ENCODE peak calls at places on chromosomes 2 and 18, in seven cellular contexts. One of them, this sample, is unnamed.

GRCh38 chr2:105848367-105848766 is 103.7 kb downstream of the NCK2 start:
- DNase-seq in gastrocnemius medialis: no peak
- DNase-seq in prostate gland: no peak
- DNase-seq in Peyer's patch: no peak
- DNase-seq in heart left ventricle: no peak
- DNase-seq in spleen: no peak
- DNase-seq in HCT116: no peak
- DNase-seq in this sample: no peak

GRCh38 chr2:163469561-163469962 is 266.2 kb downstream of the FIGN start:
- DNase-seq in Peyer's patch: no peak
- DNase-seq in prostate gland: no peak
- DNase-seq in heart left ventricle: no peak
- DNase-seq in spleen: no peak
- DNase-seq in gastrocnemius medialis: no peak
- DNase-seq in HCT116: no peak
- DNase-seq in this sample: no peak

GRCh38 chr2:100935372-100935752 is 66.7 kb upstream of the RPL31 start:
- DNase-seq in prostate gland: no peak
- DNase-seq in Peyer's patch: no peak
- DNase-seq in heart left ventricle: no peak
- DNase-seq in spleen: no peak
- DNase-seq in HCT116: no peak
- DNase-seq in gastrocnemius medialis: no peak
- DNase-seq in this sample: no peak

GRCh38 chr2:85797263-85797660 is 43.5 kb downstream of the ATOH8 start:
- DNase-seq in HCT116: no peak
- DNase-seq in gastrocnemius medialis: no peak
- DNase-seq in spleen: no peak
- DNase-seq in heart left ventricle: no peak
- DNase-seq in prostate gland: no peak
- DNase-seq in Peyer's patch: no peak
- DNase-seq in this sample: no peak

GRCh38 chr2:108919571-108920373 is 69.2 kb downstream of the EDAR start:
- DNase-seq in prostate gland: no peak
- DNase-seq in gastrocnemius medialis: no peak
- DNase-seq in Peyer's patch: peak
- DNase-seq in heart left ventricle: no peak
- DNase-seq in HCT116: no peak
- DNase-seq in spleen: peak
- DNase-seq in this sample: no peak

GRCh38 chr2:12502759-12503158 is 214.0 kb upstream of the TRIB2 start:
- DNase-seq in gastrocnemius medialis: no peak
- DNase-seq in prostate gland: no peak
- DNase-seq in heart left ventricle: no peak
- DNase-seq in spleen: no peak
- DNase-seq in HCT116: no peak
- DNase-seq in Peyer's patch: no peak
- DNase-seq in this sample: no peak

GRCh38 chr2:120989556-120989848 is 253.8 kb downstream of the GLI2 start:
- DNase-seq in prostate gland: no peak
- DNase-seq in gastrocnemius medialis: no peak
- DNase-seq in Peyer's patch: no peak
- DNase-seq in heart left ventricle: no peak
- DNase-seq in spleen: no peak
- DNase-seq in HCT116: no peak
- DNase-seq in this sample: no peak

GRCh38 chr2:15159751-15160177 is 401.4 kb downstream of the NBAS start:
- DNase-seq in prostate gland: no peak
- DNase-seq in gastrocnemius medialis: no peak
- DNase-seq in spleen: no peak
- DNase-seq in Peyer's patch: no peak
- DNase-seq in HCT116: peak
- DNase-seq in heart left ventricle: no peak
- DNase-seq in this sample: no peak

GRCh38 chr18:46213295-46213694 is 109.1 kb downstream of the HAUS1 start:
- DNase-seq in HCT116: peak
- DNase-seq in heart left ventricle: no peak
- DNase-seq in prostate gland: no peak
- DNase-seq in gastrocnemius medialis: no peak
- DNase-seq in Peyer's patch: no peak
- DNase-seq in spleen: no peak
- DNase-seq in this sample: no peak

GRCh38 chr18:44852818-44853217 is 172.1 kb downstream of the SETBP1 start:
- DNase-seq in heart left ventricle: peak
- DNase-seq in prostate gland: no peak
- DNase-seq in Peyer's patch: no peak
- DNase-seq in HCT116: no peak
- DNase-seq in spleen: no peak
- DNase-seq in gastrocnemius medialis: peak
- DNase-seq in this sample: peak

GRCh38 chr2:216109962-216110614 is 940 bp downstream of the XRCC5 start:
- DNase-seq in prostate gland: no peak
- DNase-seq in gastrocnemius medialis: no peak
- DNase-seq in spleen: no peak
- DNase-seq in heart left ventricle: no peak
- DNase-seq in HCT116: peak
- DNase-seq in Peyer's patch: no peak
- DNase-seq in this sample: no peak

GRCh38 chr18:48706630-48707206 is 167.9 kb downstream of the CTIF start:
- DNase-seq in Peyer's patch: peak
- DNase-seq in spleen: no peak
- DNase-seq in heart left ventricle: peak
- DNase-seq in HCT116: no peak
- DNase-seq in gastrocnemius medialis: no peak
- DNase-seq in prostate gland: no peak
- DNase-seq in this sample: no peak

GRCh38 chr18:55272510-55273243 is 313.4 kb upstream of the CCDC68 start:
- DNase-seq in HCT116: no peak
- DNase-seq in Peyer's patch: no peak
- DNase-seq in gastrocnemius medialis: no peak
- DNase-seq in prostate gland: no peak
- DNase-seq in heart left ventricle: no peak
- DNase-seq in spleen: no peak
- DNase-seq in this sample: no peak

GRCh38 chr2:203361922-203362321 is 33.7 kb downstream of the ABI2 start:
- DNase-seq in gastrocnemius medialis: no peak
- DNase-seq in spleen: no peak
- DNase-seq in HCT116: no peak
- DNase-seq in heart left ventricle: no peak
- DNase-seq in prostate gland: no peak
- DNase-seq in Peyer's patch: no peak
- DNase-seq in this sample: no peak

GRCh38 chr18:10839401-10839800 is 310.0 kb downstream of the PIEZO2 start:
- DNase-seq in heart left ventricle: no peak
- DNase-seq in Peyer's patch: no peak
- DNase-seq in prostate gland: no peak
- DNase-seq in HCT116: no peak
- DNase-seq in gastrocnemius medialis: no peak
- DNase-seq in spleen: no peak
- DNase-seq in this sample: peak

GRCh38 chr2:55045685-55046221 is 4.5 kb downstream of the RTN4 start:
- DNase-seq in prostate gland: no peak
- DNase-seq in HCT116: no peak
- DNase-seq in gastrocnemius medialis: no peak
- DNase-seq in spleen: no peak
- DNase-seq in Peyer's patch: no peak
- DNase-seq in heart left ventricle: no peak
- DNase-seq in this sample: no peak

GRCh38 chr2:241109210-241110088 is 7.4 kb upstream of the MTERF4 start:
- DNase-seq in HCT116: no peak
- DNase-seq in Peyer's patch: no peak
- DNase-seq in gastrocnemius medialis: no peak
- DNase-seq in heart left ventricle: no peak
- DNase-seq in prostate gland: no peak
- DNase-seq in spleen: no peak
- DNase-seq in this sample: no peak
- TF ChIP-seq POLR2A in HCT116: no peak
- TF ChIP-seq POLR2A in Peyer's patch: no peak
- TF ChIP-seq POLR2A in gastrocnemius medialis: no peak
- TF ChIP-seq POLR2A in heart left ventricle: no peak
- TF ChIP-seq POLR2A in prostate gland: no peak
- TF ChIP-seq POLR2A in spleen: no peak
- TF ChIP-seq POLR2A in this sample: no peak

DNA sequence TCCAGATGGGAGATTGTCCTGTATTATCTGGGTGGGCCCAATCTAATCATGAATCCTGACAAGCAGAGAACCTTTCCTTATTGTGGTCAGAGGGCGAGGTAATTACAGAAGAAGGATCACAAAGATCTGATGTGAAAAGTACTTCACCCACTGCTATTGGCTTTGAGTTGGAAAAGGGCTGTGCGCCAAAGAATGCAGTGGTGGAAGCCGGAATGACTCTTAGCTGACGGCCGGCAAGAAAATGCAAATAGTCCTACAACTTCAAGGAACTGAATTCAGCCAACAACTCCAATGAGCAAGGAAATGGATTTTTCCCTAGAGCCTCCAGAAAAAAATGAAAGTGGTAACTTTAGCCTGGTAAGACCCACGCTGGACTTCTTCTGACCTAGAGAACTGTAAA is 67.3 kb downstream of the CTNNA2 start:
- DNase-seq in prostate gland: no peak
- DNase-seq in Peyer's patch: no peak
- DNase-seq in spleen: no peak
- DNase-seq in HCT116: no peak
- DNase-seq in heart left ventricle: no peak
- DNase-seq in gastrocnemius medialis: no peak
- DNase-seq in this sample: no peak
- TF ChIP-seq CTCF in prostate gland: no peak
- TF ChIP-seq CTCF in Peyer's patch: no peak
- TF ChIP-seq CTCF in spleen: no peak
- TF ChIP-seq CTCF in HCT116: no peak
- TF ChIP-seq CTCF in heart left ventricle: no peak
- TF ChIP-seq CTCF in gastrocnemius medialis: no peak
- TF ChIP-seq CTCF in this sample: no peak

GRCh38 chr2:218871345-218872302 is 9.0 kb upstream of the WNT10A start:
- DNase-seq in spleen: peak
- DNase-seq in heart left ventricle: no peak
- DNase-seq in HCT116: no peak
- DNase-seq in gastrocnemius medialis: no peak
- DNase-seq in Peyer's patch: no peak
- DNase-seq in prostate gland: no peak
- DNase-seq in this sample: no peak
- H3K4me3 ChIP-seq in spleen: peak
- H3K4me3 ChIP-seq in heart left ventricle: peak
- H3K4me3 ChIP-seq in HCT116: no peak
- H3K4me3 ChIP-seq in gastrocnemius medialis: peak
- H3K4me3 ChIP-seq in Peyer's patch: peak
- H3K4me3 ChIP-seq in prostate gland: no peak
- H3K4me3 ChIP-seq in this sample: no peak

GRCh38 chr2:33476100-33476792 is at the start of gene RASGRP3:
- DNase-seq in prostate gland: peak
- DNase-seq in HCT116: peak
- DNase-seq in Peyer's patch: peak
- DNase-seq in gastrocnemius medialis: peak
- DNase-seq in heart left ventricle: peak
- DNase-seq in spleen: peak
- DNase-seq in this sample: peak
- TF ChIP-seq POLR2A in prostate gland: peak
- TF ChIP-seq POLR2A in HCT116: no peak
- TF ChIP-seq POLR2A in Peyer's patch: no peak
- TF ChIP-seq POLR2A in gastrocnemius medialis: peak
- TF ChIP-seq POLR2A in heart left ventricle: no peak
- TF ChIP-seq POLR2A in spleen: peak
- TF ChIP-seq POLR2A in this sample: no peak

GRCh38 chr2:170943596-170943995 is 14.5 kb downstream of the GORASP2 start:
- DNase-seq in Peyer's patch: no peak
- DNase-seq in gastrocnemius medialis: no peak
- DNase-seq in HCT116: no peak
- DNase-seq in heart left ventricle: no peak
- DNase-seq in prostate gland: no peak
- DNase-seq in spleen: no peak
- DNase-seq in this sample: no peak
- TF ChIP-seq CTCF in Peyer's patch: no peak
- TF ChIP-seq CTCF in gastrocnemius medialis: no peak
- TF ChIP-seq CTCF in HCT116: no peak
- TF ChIP-seq CTCF in heart left ventricle: no peak
- TF ChIP-seq CTCF in prostate gland: no peak
- TF ChIP-seq CTCF in spleen: no peak
- TF ChIP-seq CTCF in this sample: no peak

DNA sequence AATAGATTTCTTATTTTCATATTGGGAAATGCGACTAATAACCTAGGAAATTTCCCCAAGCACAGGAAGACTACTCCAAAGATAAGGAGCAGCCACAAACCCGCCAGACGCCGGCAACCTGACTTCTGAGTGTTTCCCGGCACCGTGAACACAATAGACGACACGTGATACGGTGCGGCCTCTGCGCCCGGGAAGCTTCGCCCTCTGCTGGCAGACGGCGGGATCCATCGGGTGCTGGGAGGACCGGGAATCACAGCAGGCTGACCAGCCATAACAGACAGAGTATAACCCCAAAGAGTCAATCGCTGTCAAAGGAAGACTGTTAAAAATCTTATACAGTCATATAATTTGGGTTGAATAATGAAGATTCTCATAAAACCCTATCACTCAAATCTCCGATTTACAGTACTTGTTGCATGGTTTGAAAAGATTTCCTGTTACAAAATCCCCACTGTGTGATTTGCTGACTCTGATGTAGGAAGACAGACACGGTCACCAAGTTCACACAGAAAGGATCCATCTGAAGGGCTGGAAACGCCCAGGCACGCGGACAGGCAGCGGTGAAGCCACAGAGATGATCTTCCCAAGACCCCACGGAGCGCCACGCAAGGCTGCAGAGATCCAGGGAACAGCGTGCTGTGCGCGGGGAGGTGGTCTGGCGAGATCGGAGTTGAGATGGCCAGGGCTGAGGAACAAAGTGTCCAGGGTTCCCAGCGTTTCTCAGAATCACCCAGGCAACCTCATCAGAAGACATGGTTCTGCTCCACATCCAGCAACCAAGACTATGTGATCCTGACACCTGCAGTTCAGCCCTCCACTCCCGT is 73.8 kb downstream of the EIPR1 start:
- DNase-seq in Peyer's patch: peak
- DNase-seq in HCT116: peak
- DNase-seq in gastrocnemius medialis: peak
- DNase-seq in prostate gland: peak
- DNase-seq in heart left ventricle: peak
- DNase-seq in spleen: peak
- DNase-seq in this sample: peak
- H3K4me3 ChIP-seq in Peyer's patch: no peak
- H3K4me3 ChIP-seq in HCT116: no peak
- H3K4me3 ChIP-seq in gastrocnemius medialis: peak
- H3K4me3 ChIP-seq in prostate gland: no peak
- H3K4me3 ChIP-seq in heart left ventricle: peak
- H3K4me3 ChIP-seq in spleen: no peak
- H3K4me3 ChIP-seq in this sample: no peak

This sample was measured in thyroid gland.